ENCODE peak calls at places on chromosomes 16 and 17, in four cellular contexts. One of them, this sample, is unnamed.

GRCh38 chr16:1533443-1533951 is at the start of gene TMEM204:
- DNase-seq in GM12878: no peak
- DNase-seq in HL-60: no peak
- DNase-seq in K562: no peak
- DNase-seq in this sample: peak

GRCh38 chr17:44236444-44236991 is 17.0 kb upstream of the UBTF start:
- DNase-seq in GM12878: peak
- DNase-seq in HL-60: no peak
- DNase-seq in K562: peak
- DNase-seq in this sample: no peak

GRCh38 chr16:46822270-46822669 is 8.7 kb downstream of the C16orf87 start:
- DNase-seq in GM12878: peak
- DNase-seq in HL-60: no peak
- DNase-seq in K562: no peak
- DNase-seq in this sample: no peak

GRCh38 chr16:19375561-19376158 is 42.0 kb upstream of the TMC5 start:
- DNase-seq in GM12878: peak
- DNase-seq in HL-60: no peak
- DNase-seq in K562: peak
- DNase-seq in this sample: peak

GRCh38 chr17:21573961-21574610 is 118.2 kb upstream of the KCNJ18 start:
- DNase-seq in GM12878: no peak
- DNase-seq in HL-60: no peak
- DNase-seq in K562: no peak
- DNase-seq in this sample: no peak

GRCh38 chr16:31473300-31474052 is 1.5 kb downstream of the TGFB1I1 start:
- DNase-seq in GM12878: no peak
- DNase-seq in HL-60: no peak
- DNase-seq in K562: no peak
- DNase-seq in this sample: no peak

GRCh38 chr17:19024101-19025078 is 19.8 kb upstream of the FAM83G start:
- DNase-seq in GM12878: no peak
- DNase-seq in HL-60: no peak
- DNase-seq in K562: no peak
- DNase-seq in this sample: no peak

GRCh38 chr17:64190468-64190867 is 60.5 kb upstream of the ERN1 start:
- DNase-seq in GM12878: no peak
- DNase-seq in HL-60: no peak
- DNase-seq in K562: no peak
- DNase-seq in this sample: no peak

GRCh38 chr16:5461574-5461973 is 364.0 kb upstream of the EEF2KMT start:
- DNase-seq in GM12878: no peak
- DNase-seq in HL-60: no peak
- DNase-seq in K562: no peak
- DNase-seq in this sample: no peak

GRCh38 chr17:29034510-29034909 is 8.4 kb upstream of the PIPOX start:
- DNase-seq in GM12878: no peak
- DNase-seq in HL-60: no peak
- DNase-seq in K562: no peak
- DNase-seq in this sample: no peak

GRCh38 chr16:72740346-72740745 is 307.6 kb downstream of the ZFHX3 start:
- DNase-seq in GM12878: no peak
- DNase-seq in HL-60: no peak
- DNase-seq in K562: no peak
- DNase-seq in this sample: no peak

GRCh38 chr17:66571745-66572144 is 263.2 kb upstream of the CACNG5 start:
- DNase-seq in GM12878: no peak
- DNase-seq in HL-60: no peak
- DNase-seq in K562: no peak
- DNase-seq in this sample: no peak

GRCh38 chr16:57093845-57094564 is 1.6 kb downstream of the CPNE2 start:
- DNase-seq in GM12878: no peak
- DNase-seq in HL-60: no peak
- DNase-seq in K562: no peak
- DNase-seq in this sample: no peak

GRCh38 chr17:38732376-38733314 is 2.5 kb downstream of the CISD3 start:
- DNase-seq in GM12878: no peak
- DNase-seq in HL-60: no peak
- DNase-seq in K562: no peak
- DNase-seq in this sample: no peak

GRCh38 chr17:50944054-50944901 is 78.1 kb upstream of the TOB1 start:
- DNase-seq in GM12878: no peak
- DNase-seq in HL-60: peak
- DNase-seq in K562: peak
- DNase-seq in this sample: peak

GRCh38 chr17:8155341-8156173 is 3.4 kb upstream of the PER1 start:
- DNase-seq in GM12878: no peak
- DNase-seq in HL-60: no peak
- DNase-seq in K562: no peak
- DNase-seq in this sample: no peak

GRCh38 chr16:7270823-7271222 is 61.8 kb upstream of the RBFOX1 start:
- DNase-seq in GM12878: no peak
- DNase-seq in HL-60: no peak
- DNase-seq in K562: no peak
- DNase-seq in this sample: no peak

DNA sequence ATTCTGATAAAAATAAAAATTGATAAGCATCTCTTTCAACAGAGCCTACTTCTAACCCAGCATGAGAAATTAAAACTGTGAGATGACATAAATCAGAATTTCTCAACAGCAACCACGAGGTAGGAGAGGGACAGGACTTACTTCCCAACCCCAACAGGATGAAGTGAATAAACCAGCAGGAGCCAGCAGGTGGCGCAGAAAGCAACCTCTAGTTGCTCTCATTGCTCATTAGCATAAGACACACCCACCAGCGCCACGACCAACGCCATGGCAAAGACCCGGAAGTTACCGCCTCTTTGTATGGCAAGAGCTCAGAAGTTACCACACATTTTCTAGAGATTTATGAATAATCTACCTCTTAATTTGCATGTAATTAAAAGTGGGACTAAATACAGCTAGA is 189.4 kb upstream of the CDH8 start:
- DNase-seq in GM12878: peak
- DNase-seq in HL-60: peak
- DNase-seq in K562: peak
- DNase-seq in this sample: peak
- TF ChIP-seq POLR2AphosphoS5 in GM12878: no peak
- TF ChIP-seq POLR2AphosphoS5 in HL-60: no peak
- TF ChIP-seq POLR2AphosphoS5 in K562: no peak
- TF ChIP-seq POLR2AphosphoS5 in this sample: no peak

DNA sequence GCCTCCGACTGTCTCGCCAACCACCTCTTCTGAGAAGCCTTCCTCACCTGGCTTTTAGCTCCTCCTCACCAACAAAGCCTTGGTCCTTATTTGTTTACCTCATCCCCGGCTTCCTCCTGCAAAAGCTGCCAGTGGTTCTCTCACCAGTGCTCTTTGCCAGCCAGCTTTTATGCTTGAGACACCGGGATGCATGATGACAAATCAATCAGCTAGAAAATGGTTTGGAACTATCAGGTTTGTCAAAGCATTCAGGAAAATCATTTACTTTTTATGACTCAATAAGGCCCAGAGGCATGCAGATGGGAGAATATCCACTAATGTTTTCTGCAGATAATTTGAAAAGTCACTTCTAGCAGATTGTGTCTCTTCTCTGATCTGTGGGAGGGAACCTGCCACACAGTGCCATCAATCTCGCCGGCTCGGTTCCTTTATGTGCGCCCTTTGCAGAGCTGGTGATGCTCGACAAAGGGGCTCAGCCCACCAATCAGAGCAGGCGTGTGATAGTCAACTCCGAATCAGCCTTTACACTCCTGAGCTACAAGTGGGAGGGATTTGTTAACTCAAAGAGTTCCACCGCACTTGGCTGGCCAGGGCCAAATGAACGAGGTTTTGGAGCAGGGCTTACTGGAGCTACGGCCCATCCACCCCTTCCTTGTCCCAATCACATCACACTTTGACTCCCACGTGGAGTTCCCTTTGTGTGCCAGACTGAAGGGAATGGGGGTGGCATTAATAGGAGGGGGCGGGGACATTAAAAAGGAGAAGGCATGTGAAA is 85.8 kb downstream of the MRC2 start:
- DNase-seq in GM12878: no peak
- DNase-seq in HL-60: no peak
- DNase-seq in K562: no peak
- DNase-seq in this sample: no peak
- TF ChIP-seq SPI1 in GM12878: no peak
- TF ChIP-seq SPI1 in HL-60: no peak
- TF ChIP-seq SPI1 in K562: no peak
- TF ChIP-seq SPI1 in this sample: no peak

GRCh38 chr16:49874613-49875237 is 18.8 kb upstream of the ZNF423 start:
- DNase-seq in GM12878: no peak
- DNase-seq in HL-60: no peak
- DNase-seq in K562: no peak
- DNase-seq in this sample: no peak

GRCh38 chr16:49881890-49882289 is 26.0 kb upstream of the ZNF423 start:
- DNase-seq in GM12878: no peak
- DNase-seq in HL-60: no peak
- DNase-seq in K562: no peak
- DNase-seq in this sample: no peak

GRCh38 chr16:49875812-49876715 is 20.2 kb upstream of the ZNF423 start:
- DNase-seq in GM12878: no peak
- DNase-seq in HL-60: no peak
- DNase-seq in K562: no peak
- DNase-seq in this sample: no peak

DNA sequence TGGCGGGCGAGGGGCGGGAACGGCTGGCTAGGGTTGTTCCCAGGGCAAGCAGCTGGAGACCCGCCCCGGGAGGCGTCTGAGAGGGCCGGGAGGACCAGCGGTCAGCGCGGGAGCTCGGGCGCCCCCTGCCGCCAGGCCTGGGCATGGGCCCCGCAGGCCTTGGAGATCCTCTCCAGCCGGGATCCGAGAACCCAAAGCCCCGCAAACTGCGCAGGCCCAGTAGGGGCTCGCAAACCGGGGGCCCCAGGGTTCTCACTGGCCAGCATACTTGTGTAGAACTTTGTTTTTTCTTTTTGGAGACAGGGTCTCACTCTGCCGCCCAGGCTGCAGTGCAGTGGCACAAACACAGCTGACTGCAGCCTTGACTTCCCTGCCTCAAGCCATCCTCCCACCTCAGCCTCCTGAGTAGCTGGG is 20.8 kb upstream of the ZNF423 start:
- DNase-seq in GM12878: no peak
- DNase-seq in HL-60: no peak
- DNase-seq in K562: peak
- DNase-seq in this sample: peak
- TF ChIP-seq POLR2AphosphoS5 in GM12878: no peak
- TF ChIP-seq POLR2AphosphoS5 in HL-60: no peak
- TF ChIP-seq POLR2AphosphoS5 in K562: no peak
- TF ChIP-seq POLR2AphosphoS5 in this sample: no peak

GRCh38 chr16:63130942-63131341 is 1094.7 kb upstream of the CDH8 start:
- DNase-seq in GM12878: no peak
- DNase-seq in HL-60: no peak
- DNase-seq in K562: no peak
- DNase-seq in this sample: no peak
- TF ChIP-seq SPI1 in GM12878: no peak
- TF ChIP-seq SPI1 in HL-60: no peak
- TF ChIP-seq SPI1 in K562: no peak
- TF ChIP-seq SPI1 in this sample: no peak

GRCh38 chr17:43171761-43172487 is 910 bp downstream of the NBR1 start:
- DNase-seq in GM12878: no peak
- DNase-seq in HL-60: peak
- DNase-seq in K562: no peak
- DNase-seq in this sample: no peak

GRCh38 chr17:43170140-43170765 is 761 bp upstream of the NBR1 start:
- DNase-seq in GM12878: peak
- DNase-seq in HL-60: peak
- DNase-seq in K562: peak
- DNase-seq in this sample: peak

GRCh38 chr17:43170766-43171681 is at the start of gene NBR1:
- DNase-seq in GM12878: peak
- DNase-seq in HL-60: peak
- DNase-seq in K562: peak
- DNase-seq in this sample: peak

GRCh38 chr17:43175213-43176118 is 4.5 kb downstream of the NBR1 start:
- DNase-seq in GM12878: no peak
- DNase-seq in HL-60: no peak
- DNase-seq in K562: no peak
- DNase-seq in this sample: no peak

DNA sequence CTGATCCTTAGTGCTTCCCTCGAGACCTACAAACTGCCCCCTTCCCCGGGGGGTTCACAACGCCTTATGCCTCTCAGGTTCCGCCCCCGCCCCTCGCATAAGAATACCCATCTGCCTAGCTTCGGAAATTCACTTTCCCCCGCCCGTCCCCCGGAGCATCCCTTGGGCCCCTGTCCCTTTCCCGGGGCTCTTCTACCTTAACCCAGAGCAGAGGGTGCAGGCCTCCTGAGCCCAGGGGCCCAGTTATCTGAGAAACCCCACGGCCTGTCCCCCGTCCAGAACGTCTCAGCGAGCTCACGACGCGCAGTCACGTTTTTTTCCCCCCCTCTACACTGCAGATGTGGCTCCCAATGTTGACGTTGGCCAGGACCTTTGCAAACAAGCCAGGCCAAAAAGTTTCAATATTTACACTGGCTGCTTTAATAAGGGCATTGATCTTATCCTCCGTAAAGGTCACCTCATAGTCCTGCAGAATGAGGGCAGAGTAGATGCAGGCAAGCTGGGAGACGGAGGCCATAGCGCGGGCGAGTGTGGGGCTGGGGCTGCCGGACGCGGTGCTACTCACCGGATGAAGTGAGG is 1.4 kb upstream of the NBR1 start:
- DNase-seq in GM12878: no peak
- DNase-seq in HL-60: peak
- DNase-seq in K562: peak
- DNase-seq in this sample: no peak
- TF ChIP-seq POLR2AphosphoS5 in GM12878: no peak
- TF ChIP-seq POLR2AphosphoS5 in HL-60: no peak
- TF ChIP-seq POLR2AphosphoS5 in K562: no peak
- TF ChIP-seq POLR2AphosphoS5 in this sample: no peak

GRCh38 chr17:76709077-76709950 is 1.5 kb downstream of the MXRA7 start:
- DNase-seq in GM12878: no peak
- DNase-seq in HL-60: no peak
- DNase-seq in K562: no peak
- DNase-seq in this sample: no peak
- TF ChIP-seq SPI1 in GM12878: no peak
- TF ChIP-seq SPI1 in HL-60: no peak
- TF ChIP-seq SPI1 in K562: no peak
- TF ChIP-seq SPI1 in this sample: no peak